ENCODE peak calls at places on chromosomes 3 and 15, in four cellular contexts. J is colonic mucosa; P is SIG-M5; C is stimulated activated CD8-positive, alpha-beta memory T cell treated with anti-CD3 and anti-CD28 coated beads, Interleukin-2, amount 100 ng/mL, for 1 hour. T is an unnamed sample.

GRCh38 chr3:23501201-23501824 is 298.2 kb downstream of the UBE2E2 start:
- DNase-seq in J (no peak), C (no peak), P (no peak), T (no peak)

GRCh38 chr3:11037241-11037873 is 44.8 kb downstream of the SLC6A1 start:
- DNase-seq in J (no peak), P (no peak), C (no peak), T (no peak)

GRCh38 chr3:63975705-63976104 is 47.6 kb downstream of the PSMD6 start:
- DNase-seq in P (no peak), C (no peak), J (no peak), T (no peak)

GRCh38 chr3:72563690-72564370 is 284.4 kb downstream of the SHQ1 start:
- DNase-seq in J (no peak), P (no peak), C (no peak), T (no peak)

GRCh38 chr3:31341130-31341529 is 191.6 kb upstream of the STT3B start:
- DNase-seq in C (no peak), J (no peak), P (no peak), T (no peak)

GRCh38 chr15:57495554-57496235 is 96.0 kb upstream of the MYZAP start:
- DNase-seq in C (no peak), J (no peak), P (no peak), T (no peak)

GRCh38 chr3:164094546-164094945 is 983.8 kb downstream of the SI start:
- DNase-seq in C (no peak), P (no peak), J (no peak), T (no peak)

GRCh38 chr15:45521596-45522167 is 873 bp downstream of the SLC30A4 start:
- DNase-seq in P (no peak), C (no peak), J (peak; percentile 47), T (no peak)

GRCh38 chr3:126946387-126946786 is 36.5 kb upstream of the PLXNA1 start:
- DNase-seq in P (no peak), J (no peak), C (no peak), T (no peak)

GRCh38 chr3:61442696-61443095 is 118.7 kb upstream of the PTPRG start:
- DNase-seq in J (no peak), C (no peak), P (no peak), T (no peak)

GRCh38 chr3:115385935-115386334 is 237.4 kb upstream of the GAP43 start:
- DNase-seq in J (no peak), P (no peak), C (no peak), T (no peak)

GRCh38 chr3:187669675-187670504 is at the start of gene SST:
- DNase-seq in C (no peak), P (no peak), J (no peak), T (no peak)